ENCODE peak calls at places on chromosomes 7 and 10, in seven cellular contexts. V is MM.1S; Y is endodermal cell; K is psoas muscle; J is CD8-positive, alpha-beta T cell; S is colonic mucosa; A is left ventricle myocardium inferior. W is an unnamed sample.

GRCh38 chr10:87976101-87976743 is 112.8 kb downstream of the PTEN start:
- DNase-seq in V (no peak), Y (no peak), K (no peak), J (no peak), S (no peak), A (no peak), W (no peak)

GRCh38 chr7:5622286-5622685 is 159.2 kb downstream of the RNF216 start:
- DNase-seq in V (no peak), Y (no peak), K (no peak), J (no peak), S (no peak), A (no peak), W (no peak)

GRCh38 chr10:30092151-30092790 is 32.9 kb upstream of the JCAD start:
- DNase-seq in V (no peak), Y (no peak), K (no peak), J (no peak), S (no peak), A (no peak), W (no peak)

GRCh38 chr7:118858651-118859149 is 634.2 kb downstream of the ANKRD7 start:
- DNase-seq in V (no peak), Y (no peak), K (peak; percentile 38), J (no peak), S (no peak), A (no peak), W (no peak)

GRCh38 chr10:29063806-29064644 is 224.8 kb upstream of the LYZL1 start:
- DNase-seq in V (no peak), Y (no peak), K (no peak), J (no peak), S (no peak), A (no peak), W (no peak)

GRCh38 chr7:79868010-79868409 is 266.6 kb upstream of the GNAI1 start:
- DNase-seq in V (peak; percentile 27), Y (no peak), K (no peak), J (no peak), S (no peak), A (no peak), W (no peak)

GRCh38 chr7:38189256-38189938 is 11.4 kb downstream of the STARD3NL start:
- DNase-seq in V (no peak), Y (no peak), K (no peak), J (no peak), S (no peak), A (no peak), W (no peak)

GRCh38 chr10:61323757-61324156 is 129.4 kb downstream of the TMEM26 start:
- DNase-seq in V (no peak), Y (no peak), K (no peak), J (no peak), S (no peak), A (no peak), W (no peak)

GRCh38 chr10:100806356-100806645 is 60.9 kb downstream of the PAX2 start:
- DNase-seq in V (no peak), Y (no peak), K (no peak), J (no peak), S (no peak), A (no peak), W (no peak)

GRCh38 chr10:79372871-79373270 is 25.6 kb downstream of the PPIF start:
- DNase-seq in V (peak; percentile 26), Y (no peak), K (peak; percentile 32), J (no peak), S (peak; percentile 11), A (no peak), W (no peak)

GRCh38 chr10:57023626-57024025 is 662.6 kb upstream of the ZWINT start:
- DNase-seq in V (no peak), Y (no peak), K (no peak), J (no peak), S (no peak), A (no peak), W (no peak)

GRCh38 chr10:109633846-109634245 is 289.5 kb downstream of the XPNPEP1 start:
- DNase-seq in V (no peak), Y (no peak), K (no peak), J (no peak), S (no peak), A (no peak), W (no peak)

GRCh38 chr10:11165591-11166543 is 148.2 kb downstream of the CELF2 start:
- DNase-seq in V (peak; percentile 93), Y (peak; percentile 85), K (peak; percentile 79), J (peak; percentile 56), S (peak; percentile 32), A (peak; percentile 70), W (no peak)

GRCh38 chr10:69645751-69646687 is 16.0 kb downstream of the FAM241B start:
- DNase-seq in V (no peak), Y (peak; percentile 83), K (peak; percentile 27), J (no peak), S (no peak), A (no peak), W (no peak)

GRCh38 chr7:100781255-100781654 is 46.1 kb downstream of the EPHB4 start:
- DNase-seq in V (no peak), Y (no peak), K (no peak), J (no peak), S (no peak), A (no peak), W (no peak)

GRCh38 chr10:112295853-112296830 is 12.9 kb downstream of the TECTB start:
- DNase-seq in V (no peak), Y (no peak), K (no peak), J (no peak), S (no peak), A (peak; percentile 58), W (no peak)

GRCh38 chr7:47338031-47338430 is 243.9 kb downstream of the TNS3 start:
- DNase-seq in V (no peak), Y (no peak), K (no peak), J (no peak), S (no peak), A (no peak), W (no peak)

GRCh38 chr7:159247910-159248309 is 103.2 kb upstream of the VIPR2 start:
- DNase-seq in V (no peak), Y (no peak), K (no peak), J (no peak), S (no peak), A (no peak), W (no peak)

GRCh38 chr7:159240962-159241361 is 96.3 kb upstream of the VIPR2 start:
- DNase-seq in V (no peak), Y (no peak), K (no peak), J (no peak), S (no peak), A (no peak), W (no peak)

DNA sequence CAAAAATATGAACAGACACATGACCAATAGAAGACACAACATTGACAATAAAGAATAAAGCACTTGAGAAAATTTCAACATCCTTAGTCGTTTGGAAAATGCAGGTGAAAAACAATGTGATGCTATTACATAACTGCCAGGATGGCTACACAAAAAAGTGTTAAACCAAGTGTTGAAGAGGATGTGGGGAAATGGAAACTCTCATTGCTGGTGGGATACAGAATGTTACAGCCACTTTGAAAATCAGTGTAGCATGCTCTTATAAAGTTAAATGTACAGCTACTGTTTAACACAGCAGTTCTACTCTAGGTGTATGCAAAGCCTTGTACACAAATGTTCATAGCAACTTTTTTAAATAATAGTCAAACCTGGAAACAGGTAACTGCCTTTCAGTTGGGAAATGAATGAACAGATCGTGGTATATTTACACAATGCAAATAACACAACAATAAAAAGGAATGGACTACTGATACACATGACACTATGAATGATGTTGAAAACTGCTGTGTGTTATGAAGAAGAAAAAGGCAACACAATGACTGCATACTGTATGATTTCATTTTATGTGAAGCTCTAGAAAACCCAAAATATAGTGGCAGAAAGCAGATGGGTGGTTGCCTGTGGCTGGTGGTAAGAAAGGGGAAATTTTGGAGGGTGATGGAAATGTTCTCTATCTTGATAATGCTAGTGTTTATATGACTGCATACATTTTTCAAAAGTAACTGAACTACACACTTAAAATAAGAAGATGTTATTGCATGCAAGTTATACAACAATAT is 102.2 kb upstream of the VIPR2 start:
- DNase-seq in V (no peak), Y (no peak), K (no peak), J (no peak), S (no peak), A (no peak), W (no peak)
- H3K9me3 ChIP-seq in V (no peaks in the 10 kb centered on the region), Y (peaks cover 78% of the 10 kb centered on the region), K (no peaks in the 10 kb centered on the region), J (no peaks in the 10 kb centered on the region), S (no peaks in the 10 kb centered on the region), A (no peaks in the 10 kb centered on the region), W (no peaks in the 10 kb centered on the region)

GRCh38 chr10:124036746-124037145 is 56.7 kb downstream of the CHST15 start:
- DNase-seq in V (no peak), Y (no peak), K (no peak), J (no peak), S (no peak), A (no peak), W (no peak)

GRCh38 chr10:124037286-124037685 is 56.1 kb downstream of the CHST15 start:
- DNase-seq in V (no peak), Y (no peak), K (no peak), J (no peak), S (no peak), A (no peak), W (no peak)

GRCh38 chr10:124035928-124036558 is 57.4 kb downstream of the CHST15 start:
- DNase-seq in V (peak; percentile 97), Y (no peak), K (peak; percentile 71), J (no peak), S (peak; percentile 45), A (peak; percentile 33), W (peak; percentile 71)

GRCh38 chr10:124039432-124040086 is 53.8 kb downstream of the CHST15 start:
- DNase-seq in V (no peak), Y (no peak), K (no peak), J (no peak), S (no peak), A (no peak), W (no peak)

GRCh38 chr10:124037784-124038183 is 55.6 kb downstream of the CHST15 start:
- DNase-seq in V (no peak), Y (no peak), K (no peak), J (no peak), S (no peak), A (no peak), W (no peak)
- H3K36me3 ChIP-seq in V (peaks cover 43% of the 10 kb centered on the region), Y (peaks cover 11% of the 10 kb centered on the region), K (peaks cover 45% of the 10 kb centered on the region), J (no peaks in the 10 kb centered on the region), S (no peaks in the 10 kb centered on the region), A (peaks cover 4% of the 10 kb centered on the region), W (no peaks in the 10 kb centered on the region)

DNA sequence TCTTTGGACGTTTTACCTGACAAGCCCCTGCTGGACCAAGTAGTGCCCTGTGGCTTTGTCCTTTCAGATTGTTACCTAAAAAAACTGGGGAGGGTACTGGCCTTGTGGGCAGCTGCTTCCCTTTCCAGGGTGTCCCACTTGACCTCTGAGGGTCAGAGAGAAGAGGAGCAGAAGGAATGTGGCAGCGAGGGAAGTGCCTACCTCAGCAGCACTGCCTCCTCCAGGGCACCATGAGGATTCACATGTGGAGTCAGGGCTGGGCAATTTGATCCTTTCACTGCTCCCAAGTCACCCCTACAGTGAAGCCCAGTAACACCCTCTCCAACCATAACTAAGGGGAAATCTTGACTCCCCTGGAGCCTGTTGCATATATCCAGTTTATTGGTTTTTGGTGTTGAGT is 64.6 kb downstream of the ITGB1 start:
- DNase-seq in V (no peak), Y (peak; percentile 84), K (no peak), J (no peak), S (no peak), A (no peak), W (no peak)
- TF ChIP-seq CTCF in V (no peak), Y (peak; percentile 69), K (no peak), J (no peak), S (no peak), A (no peak), W (no peak)

DNA sequence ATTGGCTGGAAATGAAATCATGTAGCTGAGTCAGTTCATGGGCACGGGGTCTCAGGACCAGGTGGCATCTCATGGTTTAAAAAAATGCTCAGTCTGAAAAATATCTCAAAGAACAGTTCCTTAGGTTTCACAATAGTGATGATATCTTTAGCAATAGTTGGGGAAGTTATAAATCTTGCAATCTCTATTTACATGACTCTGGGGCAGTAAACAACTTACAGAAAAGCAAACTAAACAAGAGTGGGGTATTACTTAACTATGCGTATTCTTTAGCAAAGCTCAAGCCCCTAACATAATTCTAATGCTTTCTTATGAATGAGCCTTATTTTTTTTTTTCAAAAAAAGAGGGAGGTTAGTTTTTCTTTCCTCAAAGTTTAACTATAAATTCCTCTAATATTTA is 376.8 kb upstream of the NRG3 start:
- DNase-seq in V (no peak), Y (no peak), K (no peak), J (no peak), S (no peak), A (no peak), W (no peak)
- H3K9me3 ChIP-seq in V (no peaks in the 10 kb centered on the region), Y (no peaks in the 10 kb centered on the region), K (no peaks in the 10 kb centered on the region), J (no peaks in the 10 kb centered on the region), S (no peaks in the 10 kb centered on the region), A (peaks cover 10% of the 10 kb centered on the region), W (no peaks in the 10 kb centered on the region)